ENCODE peak calls at places on chromosomes 5 and 9, in seven cellular contexts. J, V, M, H, I, R and S are unnamed samples.

GRCh38 chr5:41115281-41115680 is 44.1 kb upstream of the MROH2B start:
- DNase-seq in J (peak), V (no peak), M (peak), H (no peak), I (no peak), R (no peak), S (no peak)

GRCh38 chr5:6818594-6819512 is 105.6 kb downstream of the TENT4A start:
- DNase-seq in J (no peak), V (no peak), M (no peak), H (no peak), I (no peak), R (no peak), S (no peak)

GRCh38 chr9:113794721-113795120 is 81.4 kb upstream of the ZNF618 start:
- DNase-seq in J (no peak), V (no peak), M (no peak), H (no peak), I (no peak), R (no peak), S (no peak)

GRCh38 chr9:78351816-78352215 is 54.9 kb downstream of the PSAT1 start:
- DNase-seq in J (no peak), V (no peak), M (no peak), H (no peak), I (no peak), R (no peak), S (no peak)

GRCh38 chr9:99866398-99866797 is 40.1 kb upstream of the STX17 start:
- DNase-seq in J (no peak), V (no peak), M (no peak), H (no peak), I (no peak), R (no peak), S (no peak)

GRCh38 chr5:170571331-170571731 is 67.5 kb downstream of the KCNIP1 start:
- DNase-seq in J (peak), V (no peak), M (peak), H (no peak), I (no peak), R (no peak), S (no peak)

GRCh38 chr9:71962328-71962727 is 50.9 kb downstream of the C9orf85 start:
- DNase-seq in J (no peak), V (no peak), M (no peak), H (no peak), I (no peak), R (no peak), S (no peak)

GRCh38 chr9:104982543-104982942 is 54.6 kb upstream of the ABCA1 start:
- DNase-seq in J (no peak), V (no peak), M (no peak), H (no peak), I (no peak), R (no peak), S (no peak)

GRCh38 chr5:3182477-3182876 is 413.2 kb upstream of the IRX1 start:
- DNase-seq in J (no peak), V (no peak), M (no peak), H (no peak), I (no peak), R (no peak), S (no peak)

GRCh38 chr9:79301549-79301948 is 270.2 kb upstream of the TLE4 start:
- DNase-seq in J (no peak), V (no peak), M (no peak), H (no peak), I (no peak), R (no peak), S (no peak)

GRCh38 chr5:166865206-166865605 is 1426.2 kb upstream of the WWC1 start:
- DNase-seq in J (no peak), V (no peak), M (no peak), H (no peak), I (no peak), R (no peak), S (no peak)

GRCh38 chr9:14372437-14373318 is 58.7 kb upstream of the NFIB start:
- DNase-seq in J (no peak), V (no peak), M (peak), H (no peak), I (no peak), R (no peak), S (no peak)

GRCh38 chr5:53260446-53260845 is 150.9 kb upstream of the MOCS2 start:
- DNase-seq in J (no peak), V (no peak), M (no peak), H (no peak), I (no peak), R (no peak), S (no peak)

GRCh38 chr9:104961238-104961637 is 33.3 kb upstream of the ABCA1 start:
- DNase-seq in J (no peak), V (peak), M (peak), H (no peak), I (no peak), R (peak), S (peak)

GRCh38 chr5:132489051-132489770 is 1.4 kb downstream of the IRF1 start:
- DNase-seq in J (no peak), V (no peak), M (no peak), H (peak), I (peak), R (no peak), S (no peak)

GRCh38 chr9:33782395-33783152 is 12.8 kb upstream of the PRSS3 start:
- DNase-seq in J (no peak), V (no peak), M (peak), H (no peak), I (no peak), R (no peak), S (no peak)

GRCh38 chr9:114300846-114301797 is 21.8 kb upstream of the ORM1 start:
- DNase-seq in J (no peak), V (no peak), M (no peak), H (peak), I (peak), R (no peak), S (no peak)

GRCh38 chr9:94139672-94140417 is 55.6 kb downstream of the PTPDC1 start:
- DNase-seq in J (peak), V (no peak), M (peak), H (peak), I (peak), R (no peak), S (no peak)

GRCh38 chr5:111144352-111144930 is 52.3 kb downstream of the WDR36 start:
- DNase-seq in J (no peak), V (no peak), M (peak), H (no peak), I (no peak), R (no peak), S (no peak)

GRCh38 chr9:98046161-98046543 is 10.4 kb upstream of the NANS start:
- DNase-seq in J (no peak), V (no peak), M (no peak), H (no peak), I (no peak), R (no peak), S (no peak)

GRCh38 chr9:100534401-100534800 is 43.5 kb upstream of the CAVIN4 start:
- DNase-seq in J (no peak), V (no peak), M (no peak), H (no peak), I (no peak), R (no peak), S (no peak)